ENCODE peak calls at places on chromosomes 6 and 20, in five cellular contexts. G is spleen, U is tibial artery, M is neuronal stem cell, E is A172. B is an unnamed sample.

GRCh38 chr6:113758725-113759576 is 98.2 kb upstream of the MARCKS start:
- DNase-seq in G (no peak), U (no peak), M (no peak), E (no peak), B (no peak)

GRCh38 chr6:69985180-69985579 is 118.8 kb downstream of the COL19A1 start:
- DNase-seq in G (no peak), U (no peak), M (no peak), E (peak), B (no peak)

GRCh38 chr20:8476023-8476422 is 344.0 kb downstream of the PLCB1 start:
- DNase-seq in G (no peak), U (no peak), M (no peak), E (no peak), B (no peak)

GRCh38 chr6:152636675-152637421 is at the start of gene SYNE1:
- DNase-seq in G (peak), U (peak), M (peak), E (peak), B (no peak)

GRCh38 chr6:125002090-125002741 is 40.0 kb downstream of the RNF217 start:
- DNase-seq in G (no peak), U (no peak), M (peak), E (no peak), B (no peak)

GRCh38 chr6:99236010-99236409 is 113.5 kb downstream of the FAXC start:
- DNase-seq in G (no peak), U (no peak), M (no peak), E (no peak), B (no peak)

GRCh38 chr6:156977527-156978291 is 200.5 kb downstream of the ARID1B start:
- DNase-seq in G (no peak), U (no peak), M (no peak), E (peak), B (peak)

GRCh38 chr6:33251390-33252012 is 20.2 kb downstream of the VPS52 start:
- DNase-seq in G (no peak), U (peak), M (no peak), E (no peak), B (no peak)

GRCh38 chr6:134678436-134678889 is 271.4 kb downstream of the ALDH8A1 start:
- DNase-seq in G (no peak), U (no peak), M (no peak), E (peak), B (no peak)

B was measured in NCI-H2107.